ENCODE peak calls at places on chromosomes 13 and 19, in four cellular contexts. C is heart left ventricle, D is H1, K is cardiac muscle cell. O is an unnamed sample.

GRCh38 chr13:76711515-76712182 is 174.6 kb downstream of the KCTD12 start:
- DNase-seq in C (peak; percentile 33), K (no peak), D (no peak), O (no peak)

GRCh38 chr13:60969659-60970058 is 446.0 kb downstream of the PCDH20 start:
- DNase-seq in K (no peak), C (no peak), D (no peak), O (no peak)

GRCh38 chr13:90016688-90017087 is 1330.8 kb upstream of the MIR17HG start:
- DNase-seq in C (no peak), D (no peak), K (no peak), O (no peak)

GRCh38 chr19:7982103-7982502 is 23.3 kb downstream of the ELAVL1 start:
- DNase-seq in D (no peak), K (no peak), C (no peak), O (no peak)

GRCh38 chr13:45374917-45375316 is 33.9 kb upstream of the TPT1 start:
- DNase-seq in K (no peak), C (no peak), D (no peak), O (no peak)

GRCh38 chr19:1401138-1401888 is at the start of gene GAMT:
- DNase-seq in D (no peak), K (peak; percentile 75), C (peak; percentile 71), O (peak; percentile 55)

GRCh38 chr19:55646889-55647731 is 902 bp upstream of the CCDC106 start:
- DNase-seq in C (no peak), D (no peak), K (no peak), O (no peak)

GRCh38 chr13:104387514-104387913 is 1321.3 kb upstream of the SLC10A2 start:
- DNase-seq in D (no peak), K (no peak), C (no peak), O (no peak)

GRCh38 chr19:37226248-37226647 is 8.2 kb downstream of the ZNF383 start:
- DNase-seq in C (no peak), D (no peak), K (no peak), O (no peak)

GRCh38 chr19:37227996-37228395 is 10.0 kb downstream of the ZNF383 start:
- DNase-seq in D (peak; percentile 78), C (no peak), K (peak; percentile 59), O (no peak)
- H3K36me3 ChIP-seq in D (peaks cover 14% of the 10 kb centered on the region), C (peaks cover 52% of the 10 kb centered on the region), K (peaks cover 13% of the 10 kb centered on the region), O (peaks cover 96% of the 10 kb centered on the region)

GRCh38 chr13:110262494-110262893 is 44.5 kb downstream of the COL4A1 start:
- DNase-seq in C (no peak), D (no peak), K (no peak), O (no peak)

GRCh38 chr13:110264685-110265275 is 42.2 kb downstream of the COL4A1 start:
- DNase-seq in C (no peak), K (no peak), D (peak; percentile 41), O (no peak)

GRCh38 chr13:110265341-110265681 is 41.6 kb downstream of the COL4A1 start:
- DNase-seq in C (no peak), D (peak; percentile 48), K (no peak), O (no peak)

GRCh38 chr13:110262944-110263343 is 44.0 kb downstream of the COL4A1 start:
- DNase-seq in C (peak; percentile 66), K (no peak), D (no peak), O (no peak)

DNA sequence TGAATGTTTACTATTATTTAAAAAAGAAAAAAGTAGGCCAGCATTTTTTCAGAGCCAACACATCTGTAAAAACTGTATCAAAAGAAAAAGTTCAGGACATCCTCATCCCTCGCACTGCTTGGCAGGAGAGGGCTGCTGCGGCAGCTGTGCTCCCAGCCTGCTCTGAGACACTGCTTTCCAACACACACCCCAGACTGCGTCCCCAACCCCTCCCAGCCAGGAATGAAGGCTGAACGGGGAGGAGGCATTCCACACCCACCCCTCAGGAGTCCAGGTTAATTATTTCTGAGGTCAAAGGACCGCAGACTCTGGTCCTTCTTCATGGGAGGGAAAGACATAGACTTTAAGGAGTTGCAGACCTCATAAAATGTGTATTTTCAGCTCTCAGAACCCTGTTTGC is 43.1 kb downstream of the COL4A1 start:
- DNase-seq in K (no peak), D (peak; percentile 44), C (peak; percentile 68), O (peak; percentile 68)
- H3K4me1 ChIP-seq in K (no peaks in the 10 kb centered on the region), D (peaks cover 14% of the 10 kb centered on the region), C (peaks cover 61% of the 10 kb centered on the region), O (peaks cover 97% of the 10 kb centered on the region)

GRCh38 chr13:21015284-21015683 is 46.1 kb downstream of the LATS2 start:
- DNase-seq in K (no peak), C (no peak), D (no peak), O (no peak)
- TF ChIP-seq CTCF in K (no peak), C (no peak), D (no peak), O (no peak)

GRCh38 chr19:19343762-19344161 is 23.1 kb downstream of the MAU2 start:
- DNase-seq in D (no peak), C (no peak), K (no peak), O (no peak)
- H3K36me3 ChIP-seq in D (peaks cover 49% of the 10 kb centered on the region), C (peaks cover 50% of the 10 kb centered on the region), K (peaks cover 48% of the 10 kb centered on the region), O (peaks cover 99% of the 10 kb centered on the region)

O was measured in left ventricle myocardium inferior.